ENCODE peak calls at places on chromosomes 2 and 18, in five cellular contexts. U is GM13977; X is activated T-helper 1 cell treated with anti-CD3 and anti-CD28 coated beads, Interleukin-12 subunit alpha, Interleukin-12 subunit beta, Interleukin-2, Interleukin-4 antibody, amounts not matched to agents 30 ng/mL and 10 ng/mL and 1 ng/mL, durations not matched to agents 14 hours and 24 hours and 36 hours; B is left ventricle myocardium inferior; R is activated naive CD4-positive, alpha-beta T cell. D is an unnamed sample.

GRCh38 chr2:126700073-126700581 is 44.2 kb downstream of the GYPC start:
- DNase-seq in U (no peak), X (no peak), B (no peak), R (no peak), D (no peak)

GRCh38 chr2:134773372-134774073 is 54.7 kb upstream of the TMEM163 start:
- DNase-seq in U (no peak), X (no peak), B (no peak), R (no peak), D (no peak)

GRCh38 chr2:128474014-128474961 is 155.6 kb upstream of the HS6ST1 start:
- DNase-seq in U (no peak), X (no peak), B (no peak), R (no peak), D (no peak)

GRCh38 chr18:10374195-10374594 is 80.2 kb upstream of the APCDD1 start:
- DNase-seq in U (no peak), X (no peak), B (no peak), R (no peak), D (no peak)

GRCh38 chr2:69603146-69603743 is 40.3 kb downstream of the AAK1 start:
- DNase-seq in U (no peak), X (no peak), B (no peak), R (no peak), D (no peak)

GRCh38 chr2:172100080-172101007 is 2.4 kb downstream of the DLX2 start:
- DNase-seq in U (peak; percentile 35), X (no peak), B (no peak), R (no peak), D (no peak)

GRCh38 chr2:28904295-28904694 is 9.8 kb downstream of the WDR43 start:
- DNase-seq in U (no peak), X (no peak), B (no peak), R (no peak), D (peak; percentile 67)

GRCh38 chr2:50535971-50536759 is 495.8 kb downstream of the NRXN1 start:
- DNase-seq in U (peak; percentile 1), X (no peak), B (no peak), R (no peak), D (peak; percentile 11)

GRCh38 chr2:5693288-5694015 is 1.3 kb downstream of the SOX11 start:
- DNase-seq in U (no peak), X (no peak), B (no peak), R (no peak), D (peak; percentile 16)

GRCh38 chr18:13813271-13813849 is 10.6 kb upstream of the MC5R start:
- DNase-seq in U (peak; percentile 75), X (peak; percentile 29), B (peak; percentile 38), R (peak; percentile 42), D (peak; percentile 75)

GRCh38 chr18:36633961-36634412 is 194.8 kb downstream of the TPGS2 start:
- DNase-seq in U (no peak), X (no peak), B (no peak), R (no peak), D (peak; percentile 28)

GRCh38 chr2:222315443-222316121 is 16.8 kb upstream of the PAX3 start:
- DNase-seq in U (peak; percentile 26), X (no peak), B (no peak), R (no peak), D (no peak)

GRCh38 chr2:152455738-152456137 is 120.8 kb downstream of the FMNL2 start:
- DNase-seq in U (no peak), X (no peak), B (no peak), R (no peak), D (no peak)

GRCh38 chr18:32469190-32469611 is 1.5 kb downstream of the GAREM1 start:
- DNase-seq in U (no peak), X (no peak), B (peak; percentile 24), R (peak; percentile 0), D (peak; percentile 65)

GRCh38 chr2:161208527-161209139 is 48.4 kb downstream of the TANK start:
- DNase-seq in U (no peak), X (no peak), B (no peak), R (no peak), D (peak; percentile 88)

GRCh38 chr2:195498176-195498575 is 158.8 kb upstream of the SLC39A10 start:
- DNase-seq in U (no peak), X (peak; percentile 12), B (no peak), R (peak; percentile 26), D (peak; percentile 34)

GRCh38 chr2:191155608-191156071 is 4.8 kb upstream of the STAT4 start:
- DNase-seq in U (peak; percentile 48), X (no peak), B (no peak), R (no peak), D (peak; percentile 46)

GRCh38 chr18:61503688-61504087 is 170.5 kb downstream of the CDH20 start:
- DNase-seq in U (no peak), X (no peak), B (no peak), R (no peak), D (no peak)

GRCh38 chr2:52390651-52391050 is 1358.7 kb upstream of the NRXN1 start:
- DNase-seq in U (no peak), X (no peak), B (no peak), R (no peak), D (no peak)

GRCh38 chr2:75621228-75621627 is 25.4 kb upstream of the MRPL19 start:
- DNase-seq in U (no peak), X (no peak), B (no peak), R (no peak), D (no peak)

GRCh38 chr18:49017813-49018552 is 67.2 kb upstream of the SMAD7 start:
- DNase-seq in U (no peak), X (no peak), B (no peak), R (no peak), D (no peak)

GRCh38 chr2:157424374-157424773 is 19.5 kb downstream of the CYTIP start:
- DNase-seq in U (no peak), X (no peak), B (no peak), R (no peak), D (no peak)

GRCh38 chr2:144198116-144198515 is 321.8 kb downstream of the ZEB2 start:
- DNase-seq in U (no peak), X (no peak), B (no peak), R (no peak), D (peak; percentile 90)

GRCh38 chr2:35428548-35428947 is 927.0 kb upstream of the CRIM1 start:
- DNase-seq in U (no peak), X (no peak), B (no peak), R (no peak), D (peak; percentile 45)

GRCh38 chr2:240791821-240792657 is 28.0 kb downstream of the KIF1A start:
- DNase-seq in U (no peak), X (no peak), B (peak; percentile 11), R (no peak), D (no peak)

GRCh38 chr2:182854405-182855105 is 11.9 kb downstream of the FRZB start:
- DNase-seq in U (no peak), X (no peak), B (no peak), R (no peak), D (no peak)

GRCh38 chr2:191650896-191651773 is 26.8 kb upstream of the NABP1 start:
- DNase-seq in U (peak; percentile 39), X (no peak), B (no peak), R (no peak), D (peak; percentile 54)

GRCh38 chr2:213451542-213452256 is 167.4 kb downstream of the SPAG16 start:
- DNase-seq in U (no peak), X (no peak), B (no peak), R (no peak), D (no peak)

GRCh38 chr2:136665741-136666140 is 99.6 kb upstream of the THSD7B start:
- DNase-seq in U (no peak), X (no peak), B (no peak), R (no peak), D (no peak)

GRCh38 chr2:64770781-64771334 is 117.1 kb upstream of the SERTAD2 start:
- DNase-seq in U (no peak), X (no peak), B (peak; percentile 31), R (no peak), D (peak; percentile 85)

GRCh38 chr2:11850082-11850481 is 103.7 kb downstream of the LPIN1 start:
- DNase-seq in U (no peak), X (no peak), B (no peak), R (no peak), D (no peak)

GRCh38 chr2:10385933-10386773 is 62.0 kb downstream of the ODC1 start:
- DNase-seq in U (no peak), X (no peak), B (no peak), R (no peak), D (peak; percentile 72)

GRCh38 chr2:30232801-30233130 is 1.4 kb downstream of the LBH start:
- DNase-seq in U (no peak), X (no peak), B (no peak), R (peak; percentile 38), D (no peak)

GRCh38 chr2:146940016-146940685 is 904.7 kb upstream of the ACVR2A start:
- DNase-seq in U (no peak), X (no peak), B (no peak), R (no peak), D (no peak)

GRCh38 chr2:98504386-98505109 is 59.9 kb downstream of the INPP4A start:
- DNase-seq in U (no peak), X (no peak), B (no peak), R (no peak), D (no peak)

GRCh38 chr2:40412456-40412855 is 39.4 kb downstream of the SLC8A1 start:
- DNase-seq in U (no peak), X (no peak), B (no peak), R (no peak), D (peak; percentile 73)

GRCh38 chr2:239762742-239763269 is 262.3 kb downstream of the NDUFA10 start:
- DNase-seq in U (no peak), X (no peak), B (no peak), R (no peak), D (no peak)

GRCh38 chr18:10143601-10144000 is 229.8 kb downstream of the VAPA start:
- DNase-seq in U (no peak), X (no peak), B (no peak), R (no peak), D (no peak)

GRCh38 chr2:219442206-219443015 is 7.8 kb downstream of the SPEG start:
- DNase-seq in U (no peak), X (no peak), B (no peak), R (no peak), D (no peak)